ENCODE peak calls at places on chromosomes 5 and 9, in five cellular contexts. J is HCT116, B is fibroblast of lung, T is OCI-LY7, O is GM23338. G is an unnamed sample. For H3K79me2, the result is how much of the 10 kb centered on the place peaks cover.

GRCh38 chr5:161027763-161028162 is 175.8 kb upstream of the ATP10B start:
- DNase-seq in J (no peak), B (no peak), T (no peak), O (no peak), G (no peak)

GRCh38 chr5:150256416-150257064 is 33.0 kb downstream of the CAMK2A start:
- DNase-seq in J (no peak), B (no peak), T (no peak), O (peak), G (no peak)

GRCh38 chr5:87899109-87900100 is 369.2 kb downstream of the TMEM161B start:
- DNase-seq in J (no peak), B (no peak), T (peak), O (peak), G (no peak)

GRCh38 chr9:72951043-72951442 is 1.8 kb downstream of the ALDH1A1 start:
- DNase-seq in J (no peak), B (no peak), T (no peak), O (no peak), G (no peak)

GRCh38 chr9:137374131-137374845 is 48.7 kb downstream of the EXD3 start:
- DNase-seq in J (no peak), B (no peak), T (no peak), O (no peak), G (no peak)

GRCh38 chr5:140055152-140055551 is 12.1 kb upstream of the NRG2 start:
- DNase-seq in J (no peak), B (no peak), T (no peak), O (peak), G (no peak)

GRCh38 chr5:151924564-151925395 is at the start of gene GLRA1:
- DNase-seq in J (no peak), B (peak), T (peak), O (peak), G (peak)

GRCh38 chr5:1784197-1785050 is 15.2 kb downstream of the MRPL36 start:
- DNase-seq in J (no peak), B (no peak), T (no peak), O (no peak), G (no peak)

GRCh38 chr5:155807884-155808576 is 518.9 kb upstream of the SGCD start:
- DNase-seq in J (no peak), B (no peak), T (no peak), O (no peak), G (no peak)

GRCh38 chr9:21616082-21616778 is 134.1 kb upstream of the IFNE start:
- DNase-seq in J (peak), B (peak), T (no peak), O (no peak), G (peak)

GRCh38 chr5:177131711-177132503 is 1.7 kb upstream of the NSD1 start:
- DNase-seq in J (no peak), B (no peak), T (no peak), O (peak), G (no peak)

GRCh38 chr5:98573834-98574233 is 199.6 kb upstream of the RGMB start:
- DNase-seq in J (no peak), B (no peak), T (no peak), O (no peak), G (no peak)

GRCh38 chr9:108444400-108445358 is 411.1 kb downstream of the ACTL7B start:
- DNase-seq in J (peak), B (peak), T (no peak), O (no peak), G (peak)

GRCh38 chr5:23727271-23727670 is 219.9 kb downstream of the PRDM9 start:
- DNase-seq in J (no peak), B (no peak), T (no peak), O (no peak), G (no peak)

GRCh38 chr5:134902071-134902801 is 2.7 kb upstream of the PCBD2 start:
- DNase-seq in J (no peak), B (no peak), T (peak), O (no peak), G (no peak)

GRCh38 chr5:31449175-31449574 is 82.7 kb downstream of the DROSHA start:
- DNase-seq in J (no peak), B (no peak), T (no peak), O (no peak), G (no peak)

GRCh38 chr5:157998021-157998504 is 139.1 kb upstream of the CLINT1 start:
- DNase-seq in J (no peak), B (peak), T (no peak), O (no peak), G (peak)

GRCh38 chr5:150762216-150762615 is 3.4 kb upstream of the DCTN4 start:
- DNase-seq in J (no peak), B (no peak), T (no peak), O (no peak), G (no peak)

GRCh38 chr9:135512904-135513303 is 8.3 kb upstream of the LCN1 start:
- DNase-seq in J (no peak), B (no peak), T (no peak), O (no peak), G (no peak)

GRCh38 chr9:19224563-19224962 is 5.9 kb upstream of the DENND4C start:
- DNase-seq in J (no peak), B (no peak), T (no peak), O (no peak), G (no peak)

GRCh38 chr5:59356813-59357381 is 536.6 kb downstream of the PDE4D start:
- DNase-seq in J (no peak), B (no peak), T (no peak), O (peak), G (no peak)

GRCh38 chr9:110788871-110789270 is 120.3 kb downstream of the MUSK start:
- DNase-seq in J (no peak), B (no peak), T (no peak), O (no peak), G (peak)

GRCh38 chr5:57416246-57416996 is 66.2 kb downstream of the ACTBL2 start:
- DNase-seq in J (no peak), B (peak), T (no peak), O (no peak), G (no peak)

GRCh38 chr9:33263936-33264472 is 504 bp downstream of the BAG1 start:
- DNase-seq in J (no peak), B (peak), T (peak), O (no peak), G (no peak)

GRCh38 chr9:2260401-2261306 is 245.5 kb downstream of the SMARCA2 start:
- DNase-seq in J (peak), B (peak), T (no peak), O (no peak), G (peak)

GRCh38 chr9:129624168-129624759 is 1.7 kb upstream of the NTMT1 start:
- DNase-seq in J (peak), B (peak), T (peak), O (peak), G (no peak)

GRCh38 chr9:94139672-94140417 is 55.6 kb downstream of the PTPDC1 start:
- DNase-seq in J (peak), B (peak), T (no peak), O (no peak), G (peak)

GRCh38 chr9:125521462-125522327 is 185.3 kb downstream of the MAPKAP1 start:
- DNase-seq in J (peak), B (peak), T (peak), O (no peak), G (peak)

GRCh38 chr5:92472981-92473566 is 1090.0 kb upstream of the ARRDC3 start:
- DNase-seq in J (no peak), B (no peak), T (no peak), O (no peak), G (no peak)

GRCh38 chr5:92468307-92468706 is 1085.2 kb upstream of the ARRDC3 start:
- DNase-seq in J (no peak), B (no peak), T (no peak), O (no peak), G (no peak)

GRCh38 chr5:92471861-92472260 is 1088.7 kb upstream of the ARRDC3 start:
- DNase-seq in J (no peak), B (no peak), T (no peak), O (no peak), G (no peak)

GRCh38 chr5:92470770-92471169 is 1087.7 kb upstream of the ARRDC3 start:
- DNase-seq in J (no peak), B (no peak), T (no peak), O (peak), G (no peak)

DNA sequence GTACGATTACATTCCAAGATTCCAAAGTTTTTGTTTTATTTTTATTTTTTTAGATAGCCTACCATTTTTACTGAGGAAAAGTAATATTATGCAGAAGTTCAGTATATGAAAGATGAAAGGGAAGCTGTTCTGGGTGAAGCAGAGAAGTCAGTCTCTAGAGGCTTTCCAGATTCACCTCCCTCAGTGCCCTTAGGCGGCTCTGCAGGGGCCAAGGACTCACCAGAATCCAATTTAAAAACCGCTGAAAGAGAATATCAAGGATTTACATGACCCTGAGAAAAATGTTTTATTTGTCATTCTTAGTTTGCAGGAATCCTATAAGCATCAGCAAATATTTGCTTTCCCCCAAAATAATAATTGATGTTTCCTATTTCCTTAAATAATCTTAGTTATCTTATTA is 1084.6 kb upstream of the ARRDC3 start:
- DNase-seq in J (no peak), B (no peak), T (no peak), O (no peak), G (no peak)
- H3K27ac ChIP-seq in J (no peak), B (no peak), T (no peak), O (no peak), G (no peak)

DNA sequence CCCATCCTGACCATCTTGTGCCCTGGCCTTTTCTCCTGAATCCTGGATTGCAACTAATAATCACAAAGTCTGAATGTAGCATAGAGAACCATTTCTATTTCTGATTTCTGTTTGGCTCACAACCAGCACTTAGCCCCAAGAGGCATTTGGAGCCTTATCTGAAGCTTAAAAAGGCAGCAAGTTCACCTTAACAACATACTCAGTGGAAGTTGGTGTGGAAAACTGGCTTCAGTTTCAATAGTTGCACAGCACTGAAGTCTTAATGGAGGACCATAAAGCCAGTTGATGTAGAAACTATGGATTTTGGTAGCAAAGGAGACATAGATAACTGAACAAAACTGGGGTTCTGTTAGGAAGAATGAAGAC is 574.1 kb downstream of the PSAT1 start:
- DNase-seq in J (no peak), B (no peak), T (no peak), O (no peak), G (no peak)
- H3K79me2 ChIP-seq in J (under half), B (under half), T (under half), O (under half), G (under half)

DNA sequence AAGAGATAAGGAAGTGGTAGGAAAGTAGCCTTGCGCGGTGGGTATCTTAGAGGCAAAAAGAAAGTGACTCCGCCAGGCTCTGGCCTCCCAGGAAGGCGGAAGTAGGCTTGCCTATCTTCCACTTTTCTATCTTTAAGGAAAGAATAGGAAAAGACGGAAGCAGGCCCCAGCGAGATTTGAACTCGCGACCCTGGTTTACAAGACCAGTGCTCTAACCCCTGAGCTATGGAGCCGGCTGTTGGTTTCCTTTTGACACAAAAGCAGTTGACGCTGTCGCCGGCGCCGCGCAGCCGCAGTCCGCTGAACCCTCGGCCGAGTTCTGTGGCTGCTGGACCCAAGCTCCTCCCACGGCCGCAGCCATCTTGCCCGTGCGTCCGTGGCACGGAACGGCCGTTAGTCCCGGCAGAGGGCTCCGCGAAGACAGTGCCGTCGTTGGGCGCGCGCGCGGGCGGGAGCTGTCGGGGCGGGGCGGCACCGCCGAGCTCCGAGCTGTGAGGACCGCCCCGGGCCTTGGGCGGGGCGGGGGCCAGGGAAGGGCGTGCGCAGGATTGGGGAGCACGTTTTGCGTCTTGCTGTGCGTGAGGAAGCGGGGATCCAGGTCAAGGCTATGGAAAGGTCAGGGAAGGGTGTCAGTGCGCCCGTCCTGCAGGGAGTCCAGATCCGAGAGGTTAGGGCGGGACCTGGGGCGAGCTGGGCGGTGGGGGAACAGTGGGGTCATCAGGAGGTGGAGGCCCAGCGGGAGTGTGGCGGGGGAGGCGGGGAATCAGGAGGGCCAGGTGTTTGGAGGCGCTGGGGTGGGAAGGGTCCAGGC is 13.3 kb downstream of the TRIM7 start:
- DNase-seq in J (peak), B (peak), T (peak), O (peak), G (peak)
- H3K4me3 ChIP-seq in J (peak), B (peak), T (peak), O (peak), G (peak)

DNA sequence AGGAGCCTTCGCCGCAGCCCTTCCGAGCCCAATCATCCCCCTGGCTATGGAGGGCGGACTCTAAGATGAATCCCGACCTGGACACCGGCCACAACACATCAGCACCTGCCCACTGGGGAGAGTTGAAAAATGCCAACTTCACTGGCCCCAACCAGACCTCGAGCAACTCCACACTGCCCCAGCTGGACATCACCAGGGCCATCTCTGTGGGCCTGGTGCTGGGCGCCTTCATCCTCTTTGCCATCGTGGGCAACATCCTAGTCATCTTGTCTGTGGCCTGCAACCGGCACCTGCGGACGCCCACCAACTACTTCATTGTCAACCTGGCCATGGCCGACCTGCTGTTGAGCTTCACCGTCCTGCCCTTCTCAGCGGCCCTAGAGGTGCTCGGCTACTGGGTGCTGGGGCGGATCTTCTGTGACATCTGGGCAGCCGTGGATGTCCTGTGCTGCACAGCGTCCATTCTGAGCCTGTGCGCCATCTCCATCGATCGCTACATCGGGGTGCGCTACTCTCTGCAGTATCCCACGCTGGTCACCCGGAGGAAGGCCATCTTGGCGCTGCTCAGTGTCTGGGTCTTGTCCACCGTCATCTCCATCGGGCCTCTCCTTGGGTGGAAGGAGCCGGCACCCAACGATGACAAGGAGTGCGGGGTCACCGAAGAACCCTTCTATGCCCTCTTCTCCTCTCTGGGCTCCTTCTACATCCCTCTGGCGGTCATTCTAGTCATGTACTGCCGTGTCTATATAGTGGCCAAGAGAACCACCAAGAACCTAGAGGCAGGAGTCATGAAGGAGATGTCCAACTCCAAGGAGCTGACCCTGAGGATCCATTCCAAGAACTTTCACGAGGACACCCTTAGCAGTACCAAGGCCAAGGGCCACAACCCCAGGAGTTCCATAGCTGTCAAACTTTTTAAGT is 819 bp downstream of the ADRA1B start:
- DNase-seq in J (no peak), B (no peak), T (no peak), O (no peak), G (no peak)
- H3K27ac ChIP-seq in J (no peak), B (no peak), T (no peak), O (no peak), G (no peak)

DNA sequence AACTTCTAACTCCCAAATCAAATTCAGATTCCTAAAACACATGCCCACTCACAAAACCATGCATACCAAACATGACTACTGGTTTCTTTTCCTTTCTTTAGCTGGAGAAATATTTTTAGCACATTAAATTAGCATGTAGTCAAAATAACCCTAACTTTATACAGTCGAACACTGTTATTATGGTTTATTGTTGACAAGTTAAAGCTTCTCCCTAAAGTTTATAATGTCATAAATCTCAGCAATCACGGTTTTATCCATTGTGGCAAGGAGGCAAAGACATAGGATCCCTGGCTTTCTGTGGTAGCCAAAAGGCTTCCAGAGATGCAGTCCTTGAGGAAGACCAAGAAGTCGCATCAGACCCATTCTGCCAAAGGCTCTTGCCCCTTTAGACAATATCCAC is 27.5 kb downstream of the ARL15 start:
- DNase-seq in J (no peak), B (no peak), T (no peak), O (no peak), G (no peak)
- H3K79me2 ChIP-seq in J (under half), B (under half), T (under half), O (under half), G (under half)

GRCh38 chr9:132592451-132592850 is 10.0 kb downstream of the BARHL1 start:
- DNase-seq in J (no peak), B (no peak), T (no peak), O (peak), G (no peak)

GRCh38 chr9:132591751-132592314 is 9.4 kb downstream of the BARHL1 start:
- DNase-seq in J (no peak), B (no peak), T (no peak), O (peak), G (no peak)

GRCh38 chr9:132590318-132591182 is 8.1 kb downstream of the BARHL1 start:
- DNase-seq in J (no peak), B (no peak), T (no peak), O (peak), G (no peak)

GRCh38 chr9:132590037-132590317 is 7.6 kb downstream of the BARHL1 start:
- DNase-seq in J (no peak), B (no peak), T (no peak), O (peak), G (no peak)

GRCh38 chr9:132591244-132591643 is 8.8 kb downstream of the BARHL1 start:
- DNase-seq in J (no peak), B (no peak), T (no peak), O (peak), G (no peak)
- H3K4me3 ChIP-seq in J (no peak), B (no peak), T (no peak), O (peak), G (no peak)

DNA sequence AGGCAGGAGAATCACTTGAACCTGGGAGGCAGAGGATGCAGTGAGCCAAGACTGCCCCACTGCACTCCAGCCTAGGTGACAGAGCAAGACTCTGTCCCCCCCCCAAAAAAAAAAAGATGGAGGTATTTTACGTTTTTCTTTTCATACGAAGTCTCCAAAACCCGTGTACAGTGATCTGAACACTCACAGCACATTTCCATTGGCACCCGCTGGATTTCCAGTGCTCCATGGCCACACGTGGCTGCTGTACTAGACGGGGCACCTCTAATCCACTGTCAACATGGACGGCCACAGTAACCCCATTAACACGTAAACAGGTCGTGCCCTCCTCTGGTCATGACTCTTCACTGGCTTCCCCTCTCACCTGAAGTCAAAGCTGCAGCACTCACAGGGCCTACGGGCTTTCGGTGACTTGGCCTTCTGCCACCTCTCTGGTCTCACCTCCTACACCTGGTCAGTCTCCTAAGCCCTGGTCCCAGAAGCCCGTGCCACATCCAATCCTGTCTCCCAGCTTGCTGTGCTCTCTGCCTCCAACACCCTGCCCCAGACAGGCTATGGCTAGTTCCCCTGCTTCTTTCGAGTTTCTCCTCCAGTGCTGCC is 22.1 kb downstream of the TBC1D9B start:
- DNase-seq in J (no peak), B (no peak), T (no peak), O (no peak), G (no peak)
- H3K27ac ChIP-seq in J (no peak), B (no peak), T (no peak), O (no peak), G (no peak)